ENCODE peak calls at places on chromosome X, in nine cellular contexts. Y is MM.1S, E is HCT116, B is PC-3, L is GM23248, N is OCI-LY7, K is GM23338, O is SK-N-SH, H is hepatocyte. A is an unnamed sample.

GRCh38 chrX:63013549-63013948 is 337.6 kb downstream of the SPIN4 start:
- DNase-seq in K (no peak), E (no peak), H (no peak), Y (no peak), B (no peak), L (no peak), O (no peak), N (no peak), A (no peak)

GRCh38 chrX:17547658-17548057 is 172.7 kb downstream of the NHS start:
- DNase-seq in N (no peak), E (peak; percentile 39), K (no peak), H (peak; percentile 72), Y (peak; percentile 55), O (no peak), B (peak; percentile 90), L (peak; percentile 75), A (no peak)

GRCh38 chrX:357693-358471 is 28.8 kb downstream of the PPP2R3B start:
- DNase-seq in K (no peak), O (no peak), N (no peak), E (no peak), L (peak; percentile 51), Y (no peak), H (no peak), B (peak; percentile 54), A (no peak)

GRCh38 chrX:74949717-74950116 is 24.5 kb upstream of the NEXMIF start:
- DNase-seq in L (no peak), N (no peak), K (no peak), B (no peak), O (no peak), H (no peak), Y (no peak), E (no peak), A (no peak)

GRCh38 chrX:34810364-34810763 is 132.2 kb upstream of the FAM47B start:
- DNase-seq in H (no peak), B (peak; percentile 64), O (no peak), L (peak; percentile 69), N (no peak), E (no peak), K (no peak), Y (no peak), A (no peak)

GRCh38 chrX:1358793-1359476 is 22.4 kb downstream of the IL3RA start:
- DNase-seq in B (no peak), E (no peak), L (no peak), H (no peak), O (no peak), K (no peak), N (no peak), Y (no peak), A (no peak)

GRCh38 chrX:86002076-86002896 is 45.1 kb downstream of the CHM start:
- DNase-seq in Y (peak; percentile 73), N (no peak), L (no peak), O (no peak), B (peak; percentile 74), E (peak; percentile 7), K (peak; percentile 81), H (peak; percentile 70), A (peak; percentile 87)

GRCh38 chrX:45472968-45473367 is 272.3 kb upstream of the DIPK2B start:
- DNase-seq in O (no peak), B (peak; percentile 88), H (no peak), K (no peak), L (peak; percentile 66), E (no peak), Y (no peak), N (no peak), A (no peak)

GRCh38 chrX:71992711-71993110 is 82.1 kb downstream of the NHSL2 start:
- DNase-seq in E (no peak), K (no peak), Y (no peak), N (no peak), B (no peak), O (no peak), L (no peak), H (no peak), A (no peak)

GRCh38 chrX:16114640-16115039 is 8.7 kb upstream of the GRPR start:
- DNase-seq in Y (no peak), N (no peak), H (no peak), K (no peak), E (no peak), L (peak; percentile 87), B (no peak), O (no peak), A (no peak)

GRCh38 chrX:95056901-95057300 is 1382.9 kb downstream of the FAM133A start:
- DNase-seq in N (no peak), B (peak; percentile 46), O (no peak), L (peak; percentile 36), Y (no peak), E (no peak), K (peak; percentile 9), H (no peak), A (peak; percentile 27)

GRCh38 chrX:66677430-66677829 is 38.6 kb upstream of the EDA2R start:
- DNase-seq in H (no peak), E (no peak), B (no peak), K (no peak), N (no peak), O (no peak), L (peak; percentile 27), Y (no peak), A (no peak)

GRCh38 chrX:71282514-71283408 is 674 bp upstream of the NONO start:
- DNase-seq in Y (no peak), L (peak; percentile 73), O (peak; percentile 42), K (peak; percentile 23), H (peak; percentile 38), E (peak; percentile 4), N (no peak), B (no peak), A (peak; percentile 12)

GRCh38 chrX:8244301-8244700 is 73.2 kb upstream of the VCX2 start:
- DNase-seq in N (no peak), O (no peak), E (no peak), Y (no peak), H (no peak), B (no peak), K (no peak), L (no peak), A (no peak)

GRCh38 chrX:10085223-10085622 is 71.6 kb upstream of the CLCN4 start:
- DNase-seq in Y (peak; percentile 80), N (peak; percentile 60), O (no peak), E (no peak), L (peak; percentile 19), H (no peak), K (no peak), B (peak; percentile 4), A (no peak)

GRCh38 chrX:13265549-13266132 is 54.2 kb downstream of the ATXN3L start:
- DNase-seq in H (peak; percentile 22), E (no peak), L (no peak), Y (no peak), N (no peak), B (no peak), O (no peak), K (no peak), A (no peak)

GRCh38 chrX:1685460-1685859 is 70.6 kb downstream of the ASMT start:
- DNase-seq in K (no peak), N (no peak), Y (no peak), H (no peak), B (no peak), O (no peak), E (no peak), L (no peak), A (peak; percentile 28)

GRCh38 chrX:13266641-13267420 is 53.0 kb downstream of the ATXN3L start:
- DNase-seq in K (peak; percentile 7), L (peak; percentile 46), H (no peak), O (no peak), E (no peak), N (no peak), Y (no peak), B (peak; percentile 21), A (peak; percentile 93)

GRCh38 chrX:148612431-148612830 is 112.0 kb downstream of the AFF2 start:
- DNase-seq in E (no peak), K (no peak), O (no peak), L (no peak), Y (no peak), N (no peak), B (no peak), H (no peak), A (no peak)
- H3K4me1 ChIP-seq in E (no peaks in the 10 kb centered on the region), K (peaks cover 10% of the 10 kb centered on the region), O (no peaks in the 10 kb centered on the region), L (no peaks in the 10 kb centered on the region), Y (no peaks in the 10 kb centered on the region), N (peaks cover 61% of the 10 kb centered on the region), B (no peaks in the 10 kb centered on the region), H (no peaks in the 10 kb centered on the region), A (no peaks in the 10 kb centered on the region)

DNA sequence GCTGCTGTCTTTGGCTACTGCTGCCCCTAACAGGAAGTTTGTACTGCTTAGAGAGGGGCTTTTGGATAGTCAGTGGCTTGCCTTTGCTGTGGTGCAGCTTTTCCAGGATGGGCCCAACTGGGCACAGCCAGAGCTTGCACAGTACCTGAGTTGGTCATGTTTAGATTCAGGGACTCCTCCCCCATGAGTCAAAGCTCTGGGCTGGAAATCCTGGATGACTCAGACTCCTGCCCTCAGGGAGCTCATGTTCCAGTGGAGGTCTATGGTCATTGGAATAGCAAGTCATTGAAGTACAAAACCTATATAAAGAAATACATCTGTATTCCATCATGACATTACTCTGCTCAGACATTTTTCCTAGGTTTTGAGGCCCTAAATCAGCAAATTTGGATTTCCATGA is 66.7 kb upstream of the PJA1 start:
- DNase-seq in N (no peak), B (peak; percentile 32), O (no peak), H (no peak), K (no peak), L (peak; percentile 17), Y (no peak), E (no peak), A (no peak)
- TF ChIP-seq EZH2phosphoT487 in N (no peak), B (no peak), O (no peak), H (no peak), K (no peak), L (no peak), Y (no peak), E (no peak), A (no peak)

GRCh38 chrX:40108959-40109287 is 11.2 kb upstream of the BCOR start:
- DNase-seq in O (peak; percentile 82), E (no peak), B (peak; percentile 79), K (peak; percentile 54), N (peak; percentile 41), L (peak; percentile 85), H (peak; percentile 93), Y (no peak), A (peak; percentile 77)
- H3K4me1 ChIP-seq in O (no peaks in the 10 kb centered on the region), E (peaks cover 37% of the 10 kb centered on the region), B (peaks cover 32% of the 10 kb centered on the region), K (peaks cover 13% of the 10 kb centered on the region), N (peaks cover 47% of the 10 kb centered on the region), L (peaks cover 19% of the 10 kb centered on the region), H (peaks cover 44% of the 10 kb centered on the region), Y (peaks cover 8% of the 10 kb centered on the region), A (peaks cover 18% of the 10 kb centered on the region)

DNA sequence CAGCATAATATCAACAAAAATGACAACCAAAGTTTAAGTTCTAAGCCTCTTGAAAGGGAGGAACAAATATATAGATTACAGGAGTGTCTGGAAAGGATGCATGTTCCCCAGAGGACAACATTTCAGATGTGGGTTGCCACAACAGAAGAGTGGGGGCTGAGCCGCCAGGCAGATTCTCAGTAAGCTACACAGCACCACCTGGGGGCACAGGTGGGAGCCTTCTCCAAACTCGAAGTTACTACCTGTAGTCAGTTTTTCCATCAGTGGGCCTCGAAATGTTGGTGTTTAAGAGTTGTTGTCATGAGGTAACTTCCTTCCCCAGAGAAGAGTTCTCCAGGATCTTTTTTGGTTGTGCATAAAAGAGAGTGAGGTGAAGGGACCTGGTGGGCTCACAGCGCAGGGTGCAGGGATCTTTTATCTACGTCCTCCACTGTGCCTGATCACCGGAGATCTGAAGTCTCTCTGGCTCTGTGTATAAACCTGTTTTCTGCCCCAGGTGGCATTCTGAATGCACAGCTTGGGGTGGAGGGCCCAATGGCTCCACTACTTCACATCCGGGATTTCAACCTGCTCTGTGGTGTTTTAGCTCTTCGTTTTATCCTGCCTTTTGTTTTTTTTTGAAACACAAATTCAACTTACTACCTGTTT is 58.4 kb upstream of the STS start:
- DNase-seq in K (peak; percentile 57), E (no peak), L (no peak), B (peak; percentile 28), H (peak; percentile 48), N (peak; percentile 76), Y (peak; percentile 27), O (no peak), A (peak; percentile 26)
- TF ChIP-seq EZH2phosphoT487 in K (no peak), E (no peak), L (no peak), B (no peak), H (no peak), N (no peak), Y (no peak), O (no peak), A (no peak)